ENCODE peak calls at places on chromosomes 7 and 10, in four cellular contexts. K is GM23248, N is IMR-90, S is PC-3. D is an unnamed sample.

GRCh38 chr7:99355098-99355497 is 19.4 kb upstream of the ARPC1B start:
- DNase-seq in N (no peak), S (no peak), K (no peak), D (no peak)

GRCh38 chr10:52951819-52952218 is 179.2 kb upstream of the MBL2 start:
- DNase-seq in K (peak; percentile 42), S (peak; percentile 97), N (peak; percentile 57), D (no peak)

GRCh38 chr7:13852281-13852968 is 137.0 kb downstream of the ETV1 start:
- DNase-seq in N (no peak), S (no peak), K (peak; percentile 11), D (no peak)

GRCh38 chr10:77837248-77837924 is 89.2 kb downstream of the DLG5 start:
- DNase-seq in N (peak; percentile 78), S (peak; percentile 79), K (peak; percentile 29), D (peak; percentile 91)

GRCh38 chr10:28479366-28479765 is 53.6 kb upstream of the WAC start:
- DNase-seq in S (no peak), K (no peak), N (no peak), D (no peak)

GRCh38 chr10:1461016-1461415 is 276.3 kb downstream of the ADARB2 start:
- DNase-seq in N (no peak), S (no peak), K (no peak), D (no peak)

GRCh38 chr10:98038333-98038732 is 7.9 kb upstream of the CRTAC1 start:
- DNase-seq in S (no peak), N (no peak), K (no peak), D (no peak)

GRCh38 chr7:24336461-24336860 is 52.5 kb downstream of the NPY start:
- DNase-seq in K (no peak), S (no peak), N (no peak), D (no peak)

GRCh38 chr10:24466616-24466949 is 257.1 kb downstream of the ARHGAP21 start:
- DNase-seq in S (no peak), N (no peak), K (no peak), D (no peak)

GRCh38 chr7:151837285-151838042 is 39.5 kb downstream of the PRKAG2 start:
- DNase-seq in K (no peak), S (no peak), N (no peak), D (no peak)

GRCh38 chr10:15419279-15419874 is 48.3 kb upstream of the FAM171A1 start:
- DNase-seq in N (peak; percentile 42), K (peak; percentile 61), S (peak; percentile 43), D (peak; percentile 75)

GRCh38 chr10:29702288-29703164 is 67.8 kb upstream of the SVIL start:
- DNase-seq in N (peak; percentile 23), K (peak; percentile 19), S (no peak), D (no peak)

GRCh38 chr10:102131286-102132170 is 1.3 kb upstream of the PPRC1 start:
- DNase-seq in K (peak; percentile 77), N (peak; percentile 64), S (peak; percentile 56), D (no peak)

GRCh38 chr10:60883187-60883586 is 60.8 kb downstream of the RHOBTB1 start:
- DNase-seq in K (peak; percentile 37), S (peak; percentile 82), N (peak; percentile 24), D (no peak)

GRCh38 chr10:93288679-93289634 is 193.2 kb downstream of the MYOF start:
- DNase-seq in N (peak; percentile 84), K (peak; percentile 86), S (peak; percentile 92), D (peak; percentile 94)
- H3K4me2 ChIP-seq in N (no peak overlapping the region), K (no peak overlapping the region), S (peak overlapping the region; percentile 59), D (peak overlapping the region; percentile 55)

DNA sequence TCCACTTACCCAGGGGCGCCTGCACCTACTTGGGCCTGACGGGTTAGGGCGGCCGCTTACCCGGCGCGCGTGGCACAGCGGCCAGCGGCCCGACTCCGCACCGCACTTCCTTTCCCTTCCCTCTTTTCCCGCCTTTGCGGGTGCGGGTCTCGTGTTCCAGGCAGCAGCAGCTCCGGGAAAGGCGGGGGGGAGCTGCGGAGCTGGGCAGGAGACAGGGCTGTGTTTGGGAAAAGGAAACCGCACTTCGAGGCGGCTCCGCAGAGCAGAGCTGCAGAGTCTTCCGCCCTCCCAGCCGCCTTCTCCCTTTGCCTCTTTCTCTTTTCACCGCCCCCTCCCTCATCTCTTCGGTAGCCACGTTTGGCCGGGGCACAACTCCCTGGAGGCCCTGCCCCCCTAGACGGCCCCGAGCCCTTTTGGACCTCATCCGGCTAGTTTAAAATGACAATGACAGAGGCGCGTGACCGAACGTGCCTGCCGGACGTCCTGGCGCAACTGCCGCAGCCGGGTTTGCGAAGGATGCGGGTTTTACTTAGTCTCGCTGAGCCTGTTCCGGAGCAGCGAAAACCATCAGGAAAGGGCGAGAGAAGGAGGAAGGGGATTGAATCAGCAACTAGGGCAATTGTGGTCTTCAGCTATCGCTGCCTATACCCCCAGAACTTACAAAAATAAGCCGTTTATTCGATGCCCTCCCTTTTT is 7.9 kb upstream of the PAX2 start:
- DNase-seq in N (no peak), S (no peak), K (no peak), D (peak; percentile 82)
- H3K4me2 ChIP-seq in N (peak overlapping the region; percentile 13), S (no peak overlapping the region), K (no peak overlapping the region), D (peak overlapping the region; percentile 3)

DNA sequence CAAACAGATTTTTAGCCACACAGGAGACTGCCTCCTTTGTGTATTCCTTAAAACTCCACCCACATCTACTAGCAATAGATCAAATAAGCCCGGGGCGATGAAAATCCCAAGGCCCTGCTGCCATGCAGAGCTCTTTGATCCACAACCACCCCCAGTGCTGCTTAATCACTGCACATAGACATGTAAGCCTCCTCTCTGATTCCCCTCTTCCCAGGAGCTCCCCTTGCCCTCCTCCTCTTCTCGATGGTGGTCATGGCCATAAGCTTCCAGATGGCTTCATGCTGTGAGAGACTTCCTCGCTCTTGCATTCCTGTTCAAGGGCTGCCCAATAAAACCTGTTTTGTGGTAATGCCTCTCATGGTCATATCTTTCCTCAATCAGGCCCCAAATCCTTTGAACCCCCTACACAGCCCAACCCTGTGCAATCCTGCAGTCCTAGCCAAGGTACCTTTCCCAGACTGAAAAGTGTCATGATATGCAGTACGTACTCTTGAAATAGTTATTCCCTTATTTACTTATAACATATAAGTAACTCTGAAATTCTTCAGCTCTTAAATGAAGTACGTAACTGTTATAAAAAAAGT is 158.5 kb downstream of the CACNA2D1 start:
- DNase-seq in N (no peak), K (no peak), S (no peak), D (no peak)
- H3K4me2 ChIP-seq in N (no peak overlapping the region), K (no peak overlapping the region), S (no peak overlapping the region), D (no peak overlapping the region)

GRCh38 chr10:78933828-78934227 is 134.9 kb upstream of the ZMIZ1 start:
- DNase-seq in N (no peak), K (no peak), S (no peak), D (no peak)
- H3K4me2 ChIP-seq in N (no peak overlapping the region), K (no peak overlapping the region), S (no peak overlapping the region), D (no peak overlapping the region)

DNA sequence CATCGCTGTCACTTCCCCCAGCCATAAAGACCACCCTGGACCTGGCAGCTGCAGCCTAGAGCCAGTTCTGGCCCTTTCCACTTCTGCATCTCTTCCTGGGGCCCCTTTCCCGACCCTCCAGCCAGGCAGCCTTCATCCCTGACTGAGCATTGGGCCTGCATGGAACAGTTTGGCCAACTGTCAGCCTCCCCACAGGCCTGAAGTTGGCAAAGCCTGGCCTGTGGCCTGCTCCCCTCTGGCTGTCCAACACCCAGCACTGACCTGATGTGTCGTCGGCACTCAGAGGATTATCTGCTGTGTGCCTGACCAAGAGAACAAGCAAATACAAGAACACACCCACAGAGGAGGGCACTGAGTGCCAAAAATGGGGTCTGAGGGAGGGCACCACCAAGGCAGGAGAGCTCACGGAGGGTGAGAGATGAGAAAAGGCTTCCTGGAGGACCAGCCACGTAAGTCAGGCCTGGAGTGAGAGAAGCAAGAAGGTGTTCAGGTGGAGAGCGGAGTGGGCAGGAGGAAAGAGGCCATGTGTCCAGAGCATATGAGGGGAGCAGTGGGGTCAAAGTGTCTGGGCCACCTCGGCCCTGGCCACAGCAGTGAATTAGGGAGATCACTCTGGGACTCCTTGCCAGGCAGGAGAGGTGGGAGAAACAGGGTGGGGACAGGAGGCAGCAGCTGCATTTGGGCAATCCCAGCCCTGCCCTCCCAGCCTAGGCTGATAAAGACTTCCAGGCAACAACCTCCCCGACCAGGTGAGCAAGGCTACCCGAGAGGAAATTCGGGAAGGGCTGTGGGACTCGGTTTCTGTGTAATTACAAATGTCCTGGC is 4.5 kb downstream of the GPRIN2 start:
- DNase-seq in K (no peak), N (no peak), S (no peak), D (peak; percentile 85)
- H3K4me2 ChIP-seq in K (no peak overlapping the region), N (no peak overlapping the region), S (no peak overlapping the region), D (no peak overlapping the region)

DNA sequence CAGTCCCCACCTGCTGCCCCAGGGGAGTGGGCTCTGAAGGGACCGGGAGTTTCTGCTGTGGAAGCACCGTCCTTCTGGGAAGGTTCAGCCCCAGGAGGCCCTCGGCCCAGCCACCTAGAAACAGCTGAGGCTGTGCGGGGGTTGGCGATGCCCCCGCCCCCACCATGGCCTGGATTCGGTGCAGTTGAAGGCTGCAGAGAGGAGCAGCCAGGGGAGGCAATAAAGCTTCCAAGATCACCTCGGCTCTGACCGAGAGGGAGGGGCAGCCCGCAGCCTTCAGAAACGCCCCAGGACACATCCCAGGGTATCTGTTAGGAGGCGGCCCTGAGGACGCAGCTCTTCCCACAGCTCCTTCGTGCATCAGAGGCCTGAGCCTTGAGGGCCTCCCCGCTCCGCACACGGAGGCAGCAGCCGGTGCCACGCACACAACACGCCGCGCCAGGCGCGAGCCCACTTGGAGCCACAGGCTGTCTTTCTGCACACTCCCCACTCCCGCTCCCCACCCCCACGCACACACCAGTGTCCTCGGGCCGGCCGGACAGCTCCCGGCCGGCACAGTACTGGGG is 1.6 kb downstream of the KNDC1 start:
- DNase-seq in K (no peak), S (peak; percentile 4), N (no peak), D (peak; percentile 77)
- H3K4me2 ChIP-seq in K (no peak overlapping the region), S (peak overlapping the region; percentile 60), N (peak overlapping the region; percentile 81), D (no peak overlapping the region)

DNA sequence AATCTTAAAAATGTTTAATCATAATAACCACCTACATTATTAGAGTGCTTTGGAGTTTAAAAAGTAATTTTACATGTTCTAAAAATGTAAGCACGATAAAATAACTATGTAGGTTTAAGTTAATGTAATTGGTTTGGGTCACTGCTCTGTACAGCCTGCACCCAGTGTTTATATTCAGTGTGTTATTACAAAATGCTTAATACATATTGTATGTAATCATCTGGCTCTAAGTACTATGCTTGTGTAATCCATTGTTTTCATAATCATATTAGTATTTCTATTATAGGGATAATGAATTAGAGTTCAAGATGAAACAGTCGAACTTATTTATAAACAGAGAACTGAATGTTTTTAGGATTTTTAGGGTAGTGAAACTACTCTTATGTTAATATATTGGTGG is 13.1 kb downstream of the RPA3 start:
- DNase-seq in N (peak; percentile 16), K (no peak), S (no peak), D (no peak)
- H3K4me2 ChIP-seq in N (no peak overlapping the region), K (no peak overlapping the region), S (no peak overlapping the region), D (no peak overlapping the region)

GRCh38 chr7:95690367-95690947 is 81.9 kb upstream of the DYNC1I1 start:
- DNase-seq in N (peak; percentile 41), S (peak; percentile 51), K (peak; percentile 60), D (no peak)

GRCh38 chr7:95691464-95691863 is 80.9 kb upstream of the DYNC1I1 start:
- DNase-seq in K (no peak), S (peak; percentile 70), N (no peak), D (no peak)

GRCh38 chr7:95686109-95686508 is 86.2 kb upstream of the DYNC1I1 start:
- DNase-seq in N (peak; percentile 39), K (peak; percentile 81), S (peak; percentile 61), D (no peak)

GRCh38 chr7:95687759-95688343 is 84.5 kb upstream of the DYNC1I1 start:
- DNase-seq in K (peak; percentile 47), S (peak; percentile 56), N (peak; percentile 26), D (no peak)

DNA sequence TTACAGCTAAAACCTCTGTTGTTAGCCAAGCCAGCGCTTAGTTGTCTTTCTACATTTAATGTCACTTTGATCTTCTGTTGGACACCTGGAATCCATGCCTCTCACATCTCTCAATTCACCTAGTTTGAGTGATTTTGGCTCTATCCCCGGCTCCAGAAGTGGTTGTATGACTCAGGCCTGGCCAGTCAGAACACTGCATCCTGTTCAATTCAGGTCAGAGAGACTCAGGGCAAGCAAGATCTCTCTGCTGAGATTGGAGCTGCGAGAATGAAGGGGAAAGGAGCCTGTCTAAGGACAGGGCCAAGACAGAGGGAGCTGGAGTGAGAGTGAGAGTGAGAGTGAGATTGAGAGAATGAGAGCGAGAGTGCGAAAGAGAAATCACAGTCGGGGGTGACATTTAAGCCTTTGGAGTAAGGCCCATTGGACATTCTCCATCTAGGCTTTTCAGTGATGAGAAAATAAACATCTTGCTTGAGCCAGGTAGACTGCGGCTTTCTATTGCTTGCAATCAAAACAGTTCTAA is 83.4 kb upstream of the DYNC1I1 start:
- DNase-seq in S (peak; percentile 52), K (peak; percentile 47), N (peak; percentile 1), D (no peak)
- H3K4me2 ChIP-seq in S (no peak overlapping the region), K (no peak overlapping the region), N (no peak overlapping the region), D (no peak overlapping the region)

D was measured in osteoblast.